ENCODE peak calls at places on chromosomes 11 and 22, in ten cellular contexts. One of them, this sample, is unnamed.

GRCh38 chr11:71447791-71448256 is 369 bp downstream of the DHCR7 start:
- DNase-seq in adrenal gland: peak; percentile 61
- DNase-seq in transverse colon: peak; percentile 47
- DNase-seq in uterus: no peak
- DNase-seq in sigmoid colon: no peak
- DNase-seq in prostate gland: no peak
- DNase-seq in tibial nerve: no peak
- DNase-seq in A549: no peak
- DNase-seq in HCT116: no peak
- DNase-seq in lower leg skin: no peak
- DNase-seq in this sample: no peak

GRCh38 chr11:68025047-68025446 is 5.4 kb upstream of the NDUFS8 start:
- DNase-seq in tibial nerve: no peak
- DNase-seq in lower leg skin: no peak
- DNase-seq in uterus: no peak
- DNase-seq in HCT116: no peak
- DNase-seq in sigmoid colon: no peak
- DNase-seq in transverse colon: no peak
- DNase-seq in A549: no peak
- DNase-seq in prostate gland: no peak
- DNase-seq in adrenal gland: no peak
- DNase-seq in this sample: no peak

GRCh38 chr11:68331338-68331947 is 19.1 kb downstream of the LRP5 start:
- DNase-seq in prostate gland: no peak
- DNase-seq in uterus: no peak
- DNase-seq in sigmoid colon: no peak
- DNase-seq in HCT116: no peak
- DNase-seq in lower leg skin: no peak
- DNase-seq in transverse colon: peak; percentile 51
- DNase-seq in adrenal gland: no peak
- DNase-seq in tibial nerve: no peak
- DNase-seq in A549: no peak
- DNase-seq in this sample: no peak

GRCh38 chr22:49930596-49931412 is 12.4 kb downstream of the CRELD2 start:
- DNase-seq in adrenal gland: peak; percentile 81
- DNase-seq in lower leg skin: peak; percentile 76
- DNase-seq in prostate gland: peak; percentile 93
- DNase-seq in uterus: no peak
- DNase-seq in tibial nerve: peak; percentile 61
- DNase-seq in transverse colon: peak; percentile 83
- DNase-seq in HCT116: peak; percentile 78
- DNase-seq in A549: peak; percentile 77
- DNase-seq in sigmoid colon: no peak
- DNase-seq in this sample: no peak

GRCh38 chr11:36431429-36432092 is 78.5 kb downstream of the TRAF6 start:
- DNase-seq in transverse colon: peak; percentile 57
- DNase-seq in adrenal gland: peak; percentile 91
- DNase-seq in sigmoid colon: peak; percentile 90
- DNase-seq in lower leg skin: no peak
- DNase-seq in HCT116: peak; percentile 84
- DNase-seq in A549: peak; percentile 86
- DNase-seq in uterus: peak; percentile 83
- DNase-seq in prostate gland: no peak
- DNase-seq in tibial nerve: no peak
- DNase-seq in this sample: peak; percentile 86

GRCh38 chr11:2471804-2472096 is 26.9 kb downstream of the KCNQ1 start:
- DNase-seq in tibial nerve: no peak
- DNase-seq in lower leg skin: no peak
- DNase-seq in prostate gland: no peak
- DNase-seq in adrenal gland: no peak
- DNase-seq in HCT116: no peak
- DNase-seq in A549: no peak
- DNase-seq in sigmoid colon: no peak
- DNase-seq in uterus: no peak
- DNase-seq in transverse colon: no peak
- DNase-seq in this sample: no peak

GRCh38 chr11:97761175-97761574 is 1259.6 kb upstream of the CNTN5 start:
- DNase-seq in HCT116: no peak
- DNase-seq in uterus: no peak
- DNase-seq in tibial nerve: no peak
- DNase-seq in lower leg skin: no peak
- DNase-seq in sigmoid colon: no peak
- DNase-seq in transverse colon: no peak
- DNase-seq in adrenal gland: no peak
- DNase-seq in prostate gland: no peak
- DNase-seq in A549: no peak
- DNase-seq in this sample: no peak

GRCh38 chr11:95045791-95046190 is 3.4 kb upstream of the KDM4F start:
- DNase-seq in tibial nerve: no peak
- DNase-seq in sigmoid colon: no peak
- DNase-seq in uterus: no peak
- DNase-seq in lower leg skin: no peak
- DNase-seq in transverse colon: no peak
- DNase-seq in prostate gland: no peak
- DNase-seq in A549: no peak
- DNase-seq in HCT116: no peak
- DNase-seq in adrenal gland: no peak
- DNase-seq in this sample: no peak

GRCh38 chr11:71201936-71202597 is 50.3 kb downstream of the SHANK2 start:
- DNase-seq in adrenal gland: no peak
- DNase-seq in prostate gland: no peak
- DNase-seq in A549: no peak
- DNase-seq in lower leg skin: no peak
- DNase-seq in HCT116: no peak
- DNase-seq in sigmoid colon: no peak
- DNase-seq in uterus: no peak
- DNase-seq in transverse colon: no peak
- DNase-seq in tibial nerve: no peak
- DNase-seq in this sample: no peak

DNA sequence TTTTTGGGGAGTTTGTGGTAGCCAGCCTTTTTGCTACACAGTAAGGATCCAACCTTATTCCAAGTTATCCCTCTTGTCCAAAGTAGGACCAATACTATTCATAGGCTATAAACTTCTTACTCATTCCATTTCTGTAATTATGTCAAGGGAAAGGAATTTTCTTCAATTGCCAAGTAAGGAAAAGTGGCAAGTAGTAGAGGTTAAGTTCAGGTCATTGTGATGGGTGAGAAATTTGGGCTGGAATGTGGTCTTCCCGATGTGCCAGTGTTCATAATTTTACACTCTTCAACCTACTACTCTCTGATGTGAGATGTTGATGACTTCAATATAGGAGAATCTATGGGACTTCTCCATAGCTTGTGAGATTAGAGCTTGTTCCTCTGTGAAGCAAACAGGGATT is 648.8 kb downstream of the METTL15 start:
- DNase-seq in sigmoid colon: no peak
- DNase-seq in A549: peak; percentile 78
- DNase-seq in adrenal gland: no peak
- DNase-seq in uterus: no peak
- DNase-seq in tibial nerve: no peak
- DNase-seq in prostate gland: no peak
- DNase-seq in transverse colon: no peak
- DNase-seq in lower leg skin: no peak
- DNase-seq in HCT116: no peak
- DNase-seq in this sample: peak; percentile 12
- TF ChIP-seq POLR2A in sigmoid colon: no peak
- TF ChIP-seq POLR2A in A549: no peak
- TF ChIP-seq POLR2A in adrenal gland: no peak
- TF ChIP-seq POLR2A in uterus: no peak
- TF ChIP-seq POLR2A in tibial nerve: no peak
- TF ChIP-seq POLR2A in prostate gland: no peak
- TF ChIP-seq POLR2A in transverse colon: no peak
- TF ChIP-seq POLR2A in lower leg skin: no peak
- TF ChIP-seq POLR2A in HCT116: no peak
- TF ChIP-seq POLR2A in this sample: no peak

GRCh38 chr11:61609000-61609969 is 28.4 kb upstream of the SYT7 start:
- DNase-seq in HCT116: no peak
- DNase-seq in adrenal gland: no peak
- DNase-seq in lower leg skin: no peak
- DNase-seq in transverse colon: peak; percentile 79
- DNase-seq in A549: no peak
- DNase-seq in sigmoid colon: no peak
- DNase-seq in uterus: no peak
- DNase-seq in tibial nerve: no peak
- DNase-seq in prostate gland: peak; percentile 79
- DNase-seq in this sample: no peak
- TF ChIP-seq POLR2A in HCT116: no peak
- TF ChIP-seq POLR2A in adrenal gland: no peak
- TF ChIP-seq POLR2A in lower leg skin: no peak
- TF ChIP-seq POLR2A in transverse colon: no peak
- TF ChIP-seq POLR2A in A549: no peak
- TF ChIP-seq POLR2A in sigmoid colon: no peak
- TF ChIP-seq POLR2A in uterus: no peak
- TF ChIP-seq POLR2A in tibial nerve: no peak
- TF ChIP-seq POLR2A in prostate gland: no peak
- TF ChIP-seq POLR2A in this sample: no peak

DNA sequence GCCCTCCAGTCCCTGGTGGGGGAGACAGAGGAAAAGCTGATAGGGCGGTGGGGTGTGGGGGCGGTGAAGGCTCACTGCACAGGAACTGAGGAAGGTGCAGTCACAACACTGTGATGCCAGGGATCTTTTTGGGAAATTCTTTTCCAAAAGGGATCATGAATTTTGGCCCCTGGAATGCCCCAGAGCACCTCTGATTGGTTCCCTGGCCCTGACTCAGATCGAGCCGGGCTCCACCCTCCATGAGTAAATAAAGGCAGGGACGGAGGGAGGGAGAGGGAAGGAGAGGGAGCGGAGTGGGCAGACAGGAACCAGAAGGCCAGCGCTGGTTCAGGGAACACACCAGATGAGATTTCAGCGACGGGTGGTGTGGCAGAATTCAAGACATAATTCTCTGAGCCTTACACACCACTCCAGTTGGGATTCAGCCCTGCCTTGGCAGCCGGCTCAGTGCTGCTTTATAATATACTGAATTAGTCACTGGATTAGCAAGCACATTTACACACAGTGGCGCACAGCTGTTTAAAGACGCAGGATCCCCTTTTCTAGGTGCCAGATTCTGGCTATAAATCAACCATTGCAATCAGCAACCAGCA is 80.3 kb downstream of the ETS1 start:
- DNase-seq in lower leg skin: peak; percentile 89
- DNase-seq in tibial nerve: peak; percentile 53
- DNase-seq in transverse colon: peak; percentile 88
- DNase-seq in sigmoid colon: peak; percentile 96
- DNase-seq in HCT116: no peak
- DNase-seq in prostate gland: peak; percentile 69
- DNase-seq in uterus: peak; percentile 87
- DNase-seq in A549: peak; percentile 86
- DNase-seq in adrenal gland: peak; percentile 66
- DNase-seq in this sample: no peak
- TF ChIP-seq POLR2A in lower leg skin: no peak
- TF ChIP-seq POLR2A in tibial nerve: peak; percentile 19
- TF ChIP-seq POLR2A in transverse colon: peak; percentile 86
- TF ChIP-seq POLR2A in sigmoid colon: peak; percentile 49
- TF ChIP-seq POLR2A in HCT116: no peak
- TF ChIP-seq POLR2A in prostate gland: peak; percentile 64
- TF ChIP-seq POLR2A in uterus: no peak
- TF ChIP-seq POLR2A in A549: peak; percentile 74
- TF ChIP-seq POLR2A in adrenal gland: no peak
- TF ChIP-seq POLR2A in this sample: peak; percentile 30

DNA sequence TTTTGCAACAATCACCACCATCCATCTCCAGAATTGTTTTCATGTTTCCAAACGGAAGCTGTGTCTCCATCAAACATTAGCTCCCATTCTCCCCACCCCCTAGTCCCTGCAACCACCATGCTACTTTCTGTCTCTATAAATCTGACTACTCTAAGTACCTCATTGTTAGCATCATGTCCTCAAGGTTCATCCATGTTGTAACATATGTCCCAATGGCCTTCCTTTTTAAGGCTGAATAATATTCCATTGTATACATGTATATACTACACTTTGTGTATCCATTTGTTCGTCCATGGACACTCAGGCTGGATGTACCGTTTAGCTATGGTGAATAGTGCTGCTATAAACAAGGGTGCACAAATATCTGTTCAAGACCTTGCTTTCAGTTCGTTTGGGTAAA is 8.2 kb upstream of the DPF2 start:
- DNase-seq in HCT116: no peak
- DNase-seq in prostate gland: no peak
- DNase-seq in lower leg skin: no peak
- DNase-seq in sigmoid colon: no peak
- DNase-seq in tibial nerve: no peak
- DNase-seq in adrenal gland: no peak
- DNase-seq in uterus: no peak
- DNase-seq in A549: no peak
- DNase-seq in transverse colon: no peak
- DNase-seq in this sample: no peak
- TF ChIP-seq POLR2A in HCT116: no peak
- TF ChIP-seq POLR2A in prostate gland: no peak
- TF ChIP-seq POLR2A in lower leg skin: no peak
- TF ChIP-seq POLR2A in sigmoid colon: no peak
- TF ChIP-seq POLR2A in tibial nerve: no peak
- TF ChIP-seq POLR2A in adrenal gland: no peak
- TF ChIP-seq POLR2A in uterus: no peak
- TF ChIP-seq POLR2A in A549: no peak
- TF ChIP-seq POLR2A in transverse colon: no peak
- TF ChIP-seq POLR2A in this sample: no peak